ENCODE peak calls at places on chromosomes 11 and 22, in four cellular contexts. C is A549, X is K562, U is IMR-90. V is an unnamed sample.

GRCh38 chr11:121566279-121567168 is 113.8 kb upstream of the SORL1-AS1 start:
- DNase-seq in C (no peak), X (no peak), U (no peak), V (no peak)

GRCh38 chr22:32119568-32120235 is 39.4 kb downstream of the C22orf42 start:
- DNase-seq in C (no peak), X (no peak), U (no peak), V (no peak)

GRCh38 chr22:29050457-29050856 is 11.2 kb downstream of the C22orf31 start:
- DNase-seq in C (no peak), X (no peak), U (no peak), V (no peak)

GRCh38 chr11:34749666-34750659 is 129.1 kb downstream of the EHF start:
- DNase-seq in C (no peak), X (no peak), U (peak), V (no peak)

GRCh38 chr11:73239571-73240189 is 21.6 kb downstream of the P2RY2 start:
- DNase-seq in C (no peak), X (no peak), U (no peak), V (no peak)

GRCh38 chr11:74730601-74731260 is 495 bp downstream of the CHRDL2 start:
- DNase-seq in C (no peak), X (no peak), U (no peak), V (no peak)

GRCh38 chr11:35419713-35420333 is 465 bp upstream of the SLC1A2 start:
- DNase-seq in C (no peak), X (no peak), U (no peak), V (no peak)

GRCh38 chr11:56066980-56067379 is 26.1 kb upstream of the OR8I2 start:
- DNase-seq in C (no peak), X (no peak), U (no peak), V (no peak)

GRCh38 chr11:76601712-76602111 is 68.8 kb downstream of the LRRC32 start:
- DNase-seq in C (no peak), X (no peak), U (no peak), V (no peak)

GRCh38 chr22:44360686-44361381 is 48.1 kb upstream of the SHISAL1 start:
- DNase-seq in C (peak), X (no peak), U (peak), V (no peak)

GRCh38 chr11:93537767-93538261 is 5.4 kb downstream of the SMCO4 start:
- DNase-seq in C (no peak), X (peak), U (peak), V (no peak)

GRCh38 chr22:39656495-39657490 is 86.2 kb downstream of the CACNA1I start:
- DNase-seq in C (no peak), X (no peak), U (no peak), V (no peak)

GRCh38 chr22:23534201-23534850 is 45.8 kb downstream of the IGLL1 start:
- DNase-seq in C (no peak), X (no peak), U (no peak), V (no peak)

GRCh38 chr11:19953909-19954308 is 206.4 kb downstream of the DBX1 start:
- DNase-seq in C (peak), X (peak), U (peak), V (no peak)

GRCh38 chr11:94776351-94777321 is 8.5 kb downstream of the AMOTL1 start:
- DNase-seq in C (peak), X (peak), U (peak), V (no peak)

GRCh38 chr11:70247710-70248072 is 22.8 kb upstream of the PPFIA1 start:
- DNase-seq in C (no peak), X (no peak), U (no peak), V (no peak)

GRCh38 chr22:46323126-46323525 is 12.4 kb upstream of the TRMU start:
- DNase-seq in C (no peak), X (no peak), U (no peak), V (no peak)

GRCh38 chr22:36323182-36323854 is 64.4 kb downstream of the MYH9 start:
- DNase-seq in C (no peak), X (no peak), U (peak), V (no peak)

GRCh38 chr22:44638966-44639739 is 62.9 kb upstream of the PRR5 start:
- DNase-seq in C (no peak), X (no peak), U (no peak), V (no peak)

GRCh38 chr11:72842644-72843330 is 28.6 kb downstream of the ATG16L2 start:
- DNase-seq in C (no peak), X (no peak), U (no peak), V (no peak)

GRCh38 chr11:19988598-19988997 is 171.7 kb downstream of the DBX1 start:
- DNase-seq in C (peak), X (no peak), U (peak), V (no peak)

GRCh38 chr11:31509412-31510345 is at the start of the genes ELP4 and IMMP1L:
- DNase-seq in C (peak), X (peak), U (peak), V (peak)

GRCh38 chr11:64516226-64516625 is 74.8 kb upstream of the SLC22A12 start:
- DNase-seq in C (no peak), X (peak), U (no peak), V (no peak)

GRCh38 chr22:23270212-23270733 is 90.0 kb downstream of the BCR start:
- DNase-seq in C (no peak), X (peak), U (peak), V (no peak)

GRCh38 chr11:116972692-116973091 is 125.5 kb downstream of the SIK3 start:
- DNase-seq in C (peak), X (no peak), U (no peak), V (no peak)

GRCh38 chr11:107439586-107440201 is 17.9 kb downstream of the CWF19L2 start:
- DNase-seq in C (no peak), X (no peak), U (no peak), V (no peak)
- TF ChIP-seq ELK1 in C (no peak), X (no peak), U (no peak), V (no peak)

GRCh38 chr11:14894657-14895598 is 2.9 kb upstream of the CYP2R1 start:
- DNase-seq in C (no peak), X (peak), U (peak), V (no peak)
- TF ChIP-seq ELK1 in C (no peak), X (no peak), U (no peak), V (no peak)

DNA sequence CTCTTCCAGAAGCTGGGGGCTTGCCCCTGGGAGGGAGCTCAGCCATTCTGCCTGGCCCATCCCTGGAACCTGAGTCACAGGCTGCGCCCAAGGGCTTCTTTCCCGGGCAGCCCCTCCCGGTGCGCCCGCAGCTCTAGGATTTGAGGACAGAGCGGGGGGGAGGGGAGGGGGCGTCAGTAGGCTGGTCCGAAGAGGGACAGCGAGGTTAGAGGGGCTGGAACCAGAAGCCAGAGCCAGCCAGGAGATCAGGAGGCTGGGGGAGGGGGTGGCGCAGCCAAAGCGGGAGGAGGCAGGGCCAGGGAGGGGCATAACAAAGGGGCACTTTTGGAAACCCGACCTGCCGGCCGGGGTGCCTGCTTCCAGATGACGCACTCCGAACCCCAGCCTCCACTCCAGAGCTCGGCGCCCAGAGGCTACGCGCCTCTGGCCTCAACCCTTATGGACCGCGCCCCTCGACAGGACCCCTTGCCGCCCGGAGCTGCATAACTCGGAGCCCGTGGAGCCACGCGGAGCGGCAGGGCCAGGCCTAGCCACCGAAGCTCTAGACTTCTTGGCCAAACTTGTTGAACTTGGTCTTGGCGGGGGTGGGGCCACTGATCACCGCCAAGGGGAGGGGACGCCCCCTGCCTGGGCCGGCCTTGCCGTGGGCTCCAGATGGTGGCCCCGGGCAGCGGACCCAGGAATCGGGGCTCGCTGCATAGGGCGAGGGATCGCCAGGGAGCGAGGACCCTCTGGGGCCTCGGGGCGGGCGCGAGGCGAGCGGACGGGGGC is 744 bp downstream of the PACSIN3 start:
- DNase-seq in C (peak), X (peak), U (peak), V (no peak)
- TF ChIP-seq ELK1 in C (no peak), X (no peak), U (no peak), V (no peak)

GRCh38 chr22:37659066-37659896 is 758 bp downstream of the PDXP start:
- DNase-seq in C (no peak), X (peak), U (no peak), V (no peak)
- TF ChIP-seq ELK1 in C (no peak), X (no peak), U (no peak), V (no peak)

DNA sequence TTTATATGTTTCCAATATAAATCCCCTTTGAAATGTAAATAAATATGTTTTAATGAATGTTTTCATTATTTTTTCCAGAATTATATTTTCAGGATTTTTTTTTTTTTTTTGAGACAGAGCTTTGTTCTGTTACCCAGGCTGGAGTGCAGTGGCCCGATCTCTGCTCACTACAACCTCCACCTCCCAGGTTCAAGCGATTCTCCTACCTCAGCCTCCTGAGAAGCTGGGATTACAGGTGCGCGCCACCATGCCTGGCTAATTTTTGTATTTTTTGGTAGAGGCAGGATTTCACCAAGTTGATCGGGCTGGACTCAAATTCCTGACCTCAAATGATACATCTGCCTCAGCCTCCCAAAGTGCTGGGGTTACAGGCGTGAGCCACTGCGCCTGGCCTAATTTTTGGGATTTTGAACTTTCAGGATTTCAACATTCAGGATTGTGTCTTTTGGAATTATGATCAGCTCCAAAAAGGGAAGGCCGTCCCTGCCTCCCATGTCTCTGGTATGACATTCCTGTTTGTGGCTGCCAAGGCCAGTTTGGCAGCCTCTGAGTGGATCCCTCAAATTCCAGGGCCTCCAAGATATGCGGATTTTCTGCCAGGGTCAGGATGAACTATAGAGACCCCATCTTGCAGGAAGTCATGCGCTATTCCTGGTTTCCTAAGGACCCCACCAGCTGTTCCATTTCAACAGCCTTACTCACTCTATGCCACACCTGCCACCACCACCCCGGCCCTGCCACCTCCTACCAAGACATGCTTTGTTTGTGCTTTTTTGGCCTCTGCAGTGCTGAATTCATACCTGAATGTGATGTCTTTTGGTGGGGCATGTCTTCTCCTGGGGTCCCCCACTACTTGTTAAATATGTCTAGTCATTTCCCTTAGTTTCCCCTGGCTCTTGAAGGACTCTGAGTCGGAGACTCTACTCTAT is 21.9 kb upstream of the TMPRSS4 start:
- DNase-seq in C (no peak), X (no peak), U (no peak), V (no peak)
- TF ChIP-seq ELK1 in C (no peak), X (no peak), U (no peak), V (no peak)

GRCh38 chr11:118437736-118438125 is 1.4 kb downstream of the KMT2A start:
- DNase-seq in C (no peak), X (peak), U (peak), V (no peak)
- TF ChIP-seq ELK1 in C (no peak), X (no peak), U (no peak), V (no peak)

GRCh38 chr11:91979775-91980174 is 244.8 kb upstream of the FAT3 start:
- DNase-seq in C (no peak), X (no peak), U (no peak), V (no peak)
- TF ChIP-seq ELK1 in C (no peak), X (no peak), U (no peak), V (no peak)